ENCODE peak calls at places on chromosomes 2 and 18, in four cellular contexts. O is GM23338, P is IMR-90, X is GM23248. H is an unnamed sample.

GRCh38 chr2:27809761-27810241 is 38.3 kb downstream of the MRPL33 start:
- DNase-seq in O (no peak), P (peak; percentile 93), X (peak; percentile 94), H (peak; percentile 87)

GRCh38 chr2:21431078-21431477 is 307.3 kb downstream of the TDRD15 start:
- DNase-seq in P (no peak), O (no peak), X (no peak), H (no peak)

GRCh38 chr2:25920326-25920725 is 42.0 kb upstream of the ASXL2 start:
- DNase-seq in P (peak; percentile 87), O (no peak), X (peak; percentile 77), H (no peak)

GRCh38 chr2:188695953-188696352 is 278.2 kb upstream of the COL3A1 start:
- DNase-seq in O (no peak), P (peak; percentile 82), X (peak; percentile 54), H (no peak)

GRCh38 chr2:132421198-132421780 is 4.7 kb downstream of the GPR39 start:
- DNase-seq in O (no peak), P (peak; percentile 30), X (peak; percentile 48), H (no peak)

GRCh38 chr2:99442837-99443236 is 47.0 kb downstream of the REV1 start:
- DNase-seq in X (peak; percentile 40), P (peak; percentile 28), O (peak; percentile 38), H (no peak)

GRCh38 chr2:14350856-14351255 is 281.7 kb upstream of the LRATD1 start:
- DNase-seq in P (no peak), X (no peak), O (no peak), H (no peak)

GRCh38 chr2:175726213-175726612 is 275.9 kb downstream of the LNPK start:
- DNase-seq in O (no peak), X (peak; percentile 82), P (peak; percentile 74), H (no peak)

GRCh38 chr2:204019572-204020501 is 83.3 kb downstream of the ICOS start:
- DNase-seq in O (no peak), P (peak; percentile 25), X (peak; percentile 69), H (no peak)

GRCh38 chr18:22026889-22027288 is 142.5 kb upstream of the GATA6 start:
- DNase-seq in P (no peak), X (no peak), O (no peak), H (no peak)

GRCh38 chr2:39996653-39997080 is 217.6 kb upstream of the THUMPD2 start:
- DNase-seq in X (peak; percentile 77), O (no peak), P (peak; percentile 95), H (no peak)

GRCh38 chr2:61707984-61708852 is 145.6 kb downstream of the FAM161A start:
- DNase-seq in O (no peak), P (peak; percentile 83), X (peak; percentile 40), H (peak; percentile 40)

GRCh38 chr2:230411484-230412368 is 4.3 kb upstream of the SP100 start:
- DNase-seq in X (peak; percentile 87), P (peak; percentile 64), O (peak; percentile 59), H (peak; percentile 55)

GRCh38 chr2:149080104-149080503 is 41.6 kb downstream of the LYPD6B start:
- DNase-seq in O (no peak), X (no peak), P (no peak), H (no peak)

GRCh38 chr2:157302492-157303099 is 23.0 kb downstream of the ERMN start:
- DNase-seq in O (peak; percentile 80), P (peak; percentile 44), X (peak; percentile 81), H (no peak)

GRCh38 chr2:128930101-128930500 is 611.4 kb upstream of the HS6ST1 start:
- DNase-seq in X (no peak), O (no peak), P (no peak), H (no peak)

GRCh38 chr2:240788482-240788881 is 31.5 kb downstream of the KIF1A start:
- DNase-seq in X (no peak), O (no peak), P (no peak), H (no peak)

GRCh38 chr2:54952978-54953456 is 97.2 kb downstream of the RTN4 start:
- DNase-seq in P (no peak), X (peak; percentile 73), O (no peak), H (peak; percentile 87)

GRCh38 chr2:231244382-231245252 is 46.2 kb downstream of the ARMC9 start:
- DNase-seq in X (no peak), O (no peak), P (no peak), H (no peak)

GRCh38 chr2:241218131-241219029 is 29.9 kb downstream of the ANO7 start:
- DNase-seq in O (peak; percentile 84), P (peak; percentile 31), X (peak; percentile 70), H (peak; percentile 66)

GRCh38 chr2:231371430-231372054 is 24.0 kb upstream of the B3GNT7 start:
- DNase-seq in P (no peak), O (no peak), X (no peak), H (no peak)

GRCh38 chr18:40437517-40437916 is 1517.5 kb upstream of the PIK3C3 start:
- DNase-seq in X (no peak), P (no peak), O (no peak), H (no peak)

GRCh38 chr18:6031004-6031403 is 135.7 kb upstream of the TMEM200C start:
- DNase-seq in P (peak; percentile 12), X (no peak), O (no peak), H (no peak)

DNA sequence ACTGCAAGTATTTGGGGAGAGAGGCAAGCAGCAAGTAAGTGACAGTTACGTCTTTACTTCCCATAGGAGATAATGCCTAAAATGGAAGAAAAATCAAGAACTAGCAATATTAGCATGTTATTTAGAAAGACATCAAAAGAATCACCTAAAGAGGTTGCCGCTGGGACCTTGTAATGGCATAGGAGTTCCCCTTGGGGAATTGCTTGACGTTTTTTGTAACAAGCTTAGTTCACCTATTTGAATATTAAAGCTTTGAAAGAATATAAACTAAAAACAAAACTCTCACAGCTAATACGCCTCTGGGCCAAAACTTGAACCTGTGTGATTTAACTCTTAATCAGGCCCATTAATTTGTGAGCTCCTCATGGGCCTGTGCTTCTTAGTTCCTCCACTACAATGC is 89.0 kb downstream of the AAK1 start:
- DNase-seq in O (no peak), X (no peak), P (no peak), H (no peak)
- H3K27ac ChIP-seq in O (peak overlapping the region; percentile 47), X (no peak overlapping the region), P (no peak overlapping the region), H (no peak overlapping the region)

GRCh38 chr2:37563375-37564011 is 107.9 kb downstream of the CDC42EP3 start:
- DNase-seq in X (peak; percentile 57), P (peak; percentile 22), O (no peak), H (peak; percentile 32)

GRCh38 chr2:37560863-37561614 is 110.4 kb downstream of the CDC42EP3 start:
- DNase-seq in X (no peak), O (no peak), P (no peak), H (no peak)

GRCh38 chr2:37561615-37562569 is 109.5 kb downstream of the CDC42EP3 start:
- DNase-seq in P (peak; percentile 94), O (peak; percentile 24), X (peak; percentile 91), H (peak; percentile 85)

GRCh38 chr2:37566517-37566961 is 104.9 kb downstream of the CDC42EP3 start:
- DNase-seq in X (peak; percentile 76), P (peak; percentile 95), O (no peak), H (peak; percentile 17)

GRCh38 chr2:37564356-37564755 is 107.1 kb downstream of the CDC42EP3 start:
- DNase-seq in O (no peak), X (no peak), P (no peak), H (no peak)
- H3K27ac ChIP-seq in O (no peak overlapping the region), X (peak overlapping the region; percentile 75), P (no peak overlapping the region), H (no peak overlapping the region)

GRCh38 chr18:48294894-48295585 is 114.1 kb downstream of the ZBTB7C start:
- DNase-seq in X (no peak), O (peak; percentile 23), P (no peak), H (no peak)

GRCh38 chr18:48293954-48294893 is 115.0 kb downstream of the ZBTB7C start:
- DNase-seq in O (no peak), X (peak; percentile 29), P (no peak), H (peak; percentile 39)

GRCh38 chr18:48296581-48296980 is 112.6 kb downstream of the ZBTB7C start:
- DNase-seq in O (no peak), P (no peak), X (no peak), H (no peak)

GRCh38 chr18:48297139-48297538 is 112.0 kb downstream of the ZBTB7C start:
- DNase-seq in X (no peak), O (no peak), P (no peak), H (peak; percentile 57)

GRCh38 chr18:48295586-48296311 is 113.4 kb downstream of the ZBTB7C start:
- DNase-seq in O (peak; percentile 76), X (peak; percentile 13), P (no peak), H (no peak)
- H3K27ac ChIP-seq in O (no peak overlapping the region), X (no peak overlapping the region), P (no peak overlapping the region), H (no peak overlapping the region)

GRCh38 chr18:10012526-10012925 is 98.7 kb downstream of the VAPA start:
- DNase-seq in P (no peak), O (no peak), X (no peak), H (no peak)

GRCh38 chr18:10015941-10016819 is 102.4 kb downstream of the VAPA start:
- DNase-seq in X (peak; percentile 95), P (peak; percentile 96), O (peak; percentile 21), H (no peak)

GRCh38 chr18:10017048-10017447 is 103.2 kb downstream of the VAPA start:
- DNase-seq in O (no peak), P (no peak), X (peak; percentile 24), H (no peak)

GRCh38 chr18:10013621-10014543 is 100.1 kb downstream of the VAPA start:
- DNase-seq in X (no peak), P (no peak), O (no peak), H (no peak)

GRCh38 chr18:10015288-10015701 is 101.5 kb downstream of the VAPA start:
- DNase-seq in O (no peak), P (peak; percentile 17), X (peak; percentile 73), H (no peak)
- H3K27ac ChIP-seq in O (no peak overlapping the region), P (peak overlapping the region; percentile 21), X (peak overlapping the region; percentile 80), H (peak overlapping the region; percentile 84)

DNA sequence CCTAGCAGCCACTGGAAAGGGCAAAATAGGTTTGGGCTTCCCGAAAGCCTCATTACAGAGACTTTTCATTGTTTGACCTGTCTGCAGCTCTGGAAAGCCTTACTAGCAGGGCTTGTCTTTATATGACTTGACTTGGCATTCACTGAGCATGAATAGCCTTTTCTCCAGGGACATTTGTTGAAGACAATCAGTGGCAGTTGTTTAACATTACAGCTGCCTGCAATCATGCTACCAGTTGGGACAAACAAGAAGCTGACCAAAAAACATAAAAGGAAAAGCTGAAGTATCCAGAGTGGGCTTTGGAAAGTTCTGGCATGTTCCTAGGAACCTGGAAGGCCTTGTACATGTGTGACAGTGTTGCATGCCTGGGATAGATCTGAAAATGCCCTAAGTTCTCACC is 121.4 kb downstream of the KCNF1 start:
- DNase-seq in P (no peak), O (no peak), X (no peak), H (no peak)
- H3K27ac ChIP-seq in P (no peak overlapping the region), O (no peak overlapping the region), X (no peak overlapping the region), H (no peak overlapping the region)

GRCh38 chr2:10422251-10422650 is 25.9 kb downstream of the ODC1 start:
- DNase-seq in X (no peak), O (no peak), P (no peak), H (no peak)
- H3K27ac ChIP-seq in X (no peak overlapping the region), O (no peak overlapping the region), P (no peak overlapping the region), H (no peak overlapping the region)

GRCh38 chr2:219252084-219252483 is 959 bp upstream of the TUBA4B start:
- DNase-seq in X (peak; percentile 3), P (no peak), O (no peak), H (no peak)

GRCh38 chr2:219248845-219249202 is 3.5 kb downstream of the STK16 start:
- DNase-seq in O (no peak), P (no peak), X (peak; percentile 24), H (no peak)

GRCh38 chr2:219251656-219252055 is 1.4 kb upstream of the TUBA4B start:
- DNase-seq in P (no peak), X (peak; percentile 18), O (no peak), H (no peak)

GRCh38 chr2:219249203-219249980 is 3.7 kb upstream of the TUBA4B start:
- DNase-seq in X (peak; percentile 92), P (peak; percentile 75), O (peak; percentile 14), H (peak; percentile 86)

GRCh38 chr2:219250044-219250781 is 2.8 kb upstream of the TUBA4B start:
- DNase-seq in X (peak; percentile 33), P (peak; percentile 23), O (no peak), H (no peak)
- H3K27ac ChIP-seq in X (peak overlapping the region; percentile 89), P (peak overlapping the region; percentile 72), O (no peak overlapping the region), H (peak overlapping the region; percentile 78)

H was measured in PC-9.